ENCODE peak calls at places on chromosomes 4 and X, in five cellular contexts. E is choroid plexus epithelial cell, R is epithelial cell of esophagus, W is AG04450, G is Panc1. P is an unnamed sample.
A peak's percentile ranks its signal among the peaks of the same experiment; 100 is the strongest.

GRCh38 chr4:102620697-102621497 is 119.7 kb downstream of the NFKB1 start:
- DNase-seq in E (peak; percentile 98), W (peak; percentile 38), R (peak; percentile 71), G (peak; percentile 75), P (no peak)

GRCh38 chr4:166128452-166128851 is 255.4 kb downstream of the TLL1 start:
- DNase-seq in R (peak; percentile 89), G (no peak), W (no peak), E (peak; percentile 34), P (no peak)

GRCh38 chr4:8353158-8353495 is 83.6 kb downstream of the HTRA3 start:
- DNase-seq in R (no peak), E (no peak), G (no peak), W (no peak), P (no peak)

GRCh38 chrX:110310896-110311295 is 7.0 kb downstream of the AMMECR1 start:
- DNase-seq in G (no peak), E (no peak), W (no peak), R (peak; percentile 60), P (no peak)

GRCh38 chrX:38664285-38664684 is 102.9 kb downstream of the TSPAN7 start:
- DNase-seq in E (peak; percentile 63), R (peak; percentile 49), G (no peak), W (no peak), P (no peak)

GRCh38 chr4:47410271-47410670 is 53.2 kb downstream of the COMMD8 start:
- DNase-seq in W (no peak), R (no peak), E (peak; percentile 34), G (no peak), P (no peak)

GRCh38 chr4:187565416-187565815 is 430.2 kb upstream of the ZFP42 start:
- DNase-seq in W (no peak), G (no peak), E (no peak), R (no peak), P (no peak)

GRCh38 chr4:145933134-145933533 is 5.5 kb downstream of the ZNF827 start:
- DNase-seq in R (no peak), G (no peak), E (no peak), W (no peak), P (no peak)

GRCh38 chr4:101753702-101754101 is 36.8 kb upstream of the BANK1 start:
- DNase-seq in W (no peak), R (peak; percentile 51), G (no peak), E (peak; percentile 65), P (no peak)

GRCh38 chr4:171846893-171847292 is 33.7 kb downstream of the GALNTL6 start:
- DNase-seq in E (no peak), G (no peak), R (no peak), W (no peak), P (no peak)

GRCh38 chr4:158025131-158025530 is 147.7 kb downstream of the GASK1B start:
- DNase-seq in W (no peak), R (peak; percentile 87), E (peak; percentile 47), G (no peak), P (no peak)

GRCh38 chr4:187172340-187172761 is 448.7 kb upstream of the FAT1 start:
- DNase-seq in W (no peak), R (peak; percentile 48), E (peak; percentile 25), G (no peak), P (no peak)

GRCh38 chrX:13376857-13377441 is 57.1 kb upstream of the ATXN3L start:
- DNase-seq in G (no peak), E (peak; percentile 96), R (peak; percentile 76), W (peak; percentile 89), P (no peak)

GRCh38 chr4:40241936-40242590 is 45.2 kb downstream of the RHOH start:
- DNase-seq in W (no peak), E (no peak), R (no peak), G (no peak), P (no peak)

GRCh38 chrX:110407910-110408545 is 49.4 kb downstream of the RTL9 start:
- DNase-seq in W (no peak), G (peak; percentile 43), E (peak; percentile 71), R (peak; percentile 70), P (no peak)

GRCh38 chrX:2595258-2595657 is 94.5 kb upstream of the DHRSX start:
- DNase-seq in W (no peak), E (no peak), G (no peak), R (peak; percentile 74), P (no peak)

DNA sequence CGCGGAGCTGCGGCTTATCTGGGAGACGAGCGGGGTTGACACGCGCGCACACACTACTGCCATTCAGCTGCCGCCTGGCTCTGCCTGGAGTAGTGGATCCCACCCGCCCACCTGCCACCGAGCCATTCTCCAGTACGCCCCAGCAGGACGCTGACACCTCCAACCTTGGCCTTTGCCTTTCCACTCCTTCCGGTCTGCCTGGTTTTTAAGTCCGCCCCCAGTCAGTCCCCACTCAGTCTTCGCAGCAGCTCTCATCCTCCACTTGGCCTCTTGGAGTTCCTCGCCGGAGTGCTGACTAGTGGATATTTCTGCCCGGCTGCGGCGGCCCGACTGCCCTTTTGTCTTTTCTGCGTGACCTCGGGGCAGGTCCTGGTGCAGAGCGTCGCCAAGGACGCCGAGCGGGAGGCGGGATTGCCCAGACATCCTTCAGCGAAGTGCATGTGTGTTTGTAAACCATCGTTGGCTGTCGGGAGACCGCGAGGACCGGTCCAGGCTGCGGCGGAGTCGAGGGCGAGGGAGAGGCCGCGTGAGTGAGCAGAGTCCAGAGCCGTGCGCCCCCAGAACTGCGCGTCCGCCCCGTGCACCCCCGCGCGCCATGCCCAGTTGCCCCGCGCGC is 1.1 kb downstream of the SLIT2 start:
- DNase-seq in R (peak; percentile 23), G (no peak), W (no peak), E (peak; percentile 47), P (no peak)
- H3K4me3 ChIP-seq in R (peak overlapping the region; percentile 56), G (no peak overlapping the region), W (peak overlapping the region; percentile 80), E (peak overlapping the region; percentile 73), P (peak overlapping the region; percentile 75)

GRCh38 chr4:42371306-42372063 is 25.8 kb upstream of the SHISA3 start:
- DNase-seq in W (peak; percentile 24), G (peak; percentile 13), E (peak; percentile 70), R (peak; percentile 67), P (no peak)
- TF ChIP-seq CTCF in W (peak; percentile 64), G (peak; percentile 55), E (peak; percentile 52), R (peak; percentile 64), P (peak; percentile 35)

DNA sequence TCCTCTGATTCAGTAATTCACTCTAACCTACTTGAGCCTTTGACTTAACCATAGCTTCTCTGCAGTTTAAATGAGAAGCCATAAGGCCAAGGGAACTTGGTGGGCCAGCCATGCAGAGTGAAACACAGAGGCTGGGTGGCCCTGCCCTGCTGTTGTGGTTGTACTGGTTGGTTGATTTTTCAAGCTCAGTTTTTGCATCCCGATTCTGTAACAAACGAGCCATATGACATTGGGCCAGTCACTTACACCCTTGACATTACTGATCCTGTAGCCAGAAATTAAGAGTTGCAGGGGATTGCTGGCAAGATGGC is 1.3 kb upstream of the RASGEF1B start:
- DNase-seq in R (no peak), E (no peak), G (no peak), W (no peak), P (no peak)
- H3K4me3 ChIP-seq in R (no peak overlapping the region), E (no peak overlapping the region), G (no peak overlapping the region), W (no peak overlapping the region), P (no peak overlapping the region)

GRCh38 chr4:68735106-68735505 is 64.7 kb upstream of the UGT2B15 start:
- DNase-seq in R (no peak), G (no peak), W (no peak), E (no peak), P (no peak)

GRCh38 chr4:68736813-68737212 is 66.4 kb upstream of the UGT2B15 start:
- DNase-seq in W (no peak), E (no peak), G (no peak), R (no peak), P (no peak)

GRCh38 chr4:68734095-68734494 is 63.6 kb upstream of the UGT2B15 start:
- DNase-seq in W (no peak), R (no peak), G (no peak), E (no peak), P (no peak)

GRCh38 chr4:68738036-68738435 is 67.6 kb upstream of the UGT2B15 start:
- DNase-seq in R (no peak), E (no peak), G (no peak), W (no peak), P (no peak)

DNA sequence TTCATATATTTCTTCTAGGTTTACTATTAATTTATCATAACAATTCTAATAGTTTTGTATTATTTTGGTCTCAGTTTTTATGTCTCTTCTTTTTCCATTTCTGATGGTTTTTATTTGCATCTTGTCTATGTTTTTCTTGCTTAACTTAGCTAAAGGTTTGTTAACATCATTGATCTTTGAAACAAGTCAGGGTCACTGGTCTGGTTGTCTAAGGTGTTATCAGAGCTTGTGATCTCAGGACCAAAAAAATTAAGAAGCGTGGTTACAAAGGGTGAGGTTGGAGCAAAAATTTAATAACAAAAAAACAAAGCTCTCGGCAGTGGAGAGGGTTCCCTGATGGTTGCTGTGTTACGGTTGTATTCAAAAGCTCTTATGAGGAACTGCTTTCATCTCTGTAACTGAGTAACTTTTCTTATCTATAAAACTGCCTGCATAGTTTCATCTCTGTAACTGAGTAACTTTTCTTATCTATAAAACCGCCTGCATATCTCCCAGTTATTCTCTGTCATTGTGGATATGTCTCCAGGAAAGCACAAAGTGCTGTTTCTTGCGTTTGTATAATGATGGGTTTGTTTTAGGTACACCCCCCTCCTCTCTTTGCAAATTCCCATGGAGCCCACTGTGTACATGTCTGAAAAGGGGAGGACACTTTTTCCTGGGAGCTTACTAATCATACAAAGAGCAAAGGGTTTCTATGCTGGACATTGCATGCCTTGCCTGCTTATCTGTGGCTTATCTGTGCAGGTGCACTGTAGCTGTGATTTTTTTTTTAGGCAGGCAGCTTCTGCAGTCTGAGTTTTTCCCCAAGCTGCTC is 62.4 kb upstream of the UGT2B15 start:
- DNase-seq in R (no peak), W (no peak), G (no peak), E (no peak), P (no peak)
- TF ChIP-seq CTCF in R (no peak), W (no peak), G (no peak), E (no peak), P (no peak)

GRCh38 chr4:3646280-3646679 is 114.1 kb upstream of the LRPAP1 start:
- DNase-seq in R (no peak), G (no peak), E (no peak), W (no peak), P (no peak)
- H3K4me3 ChIP-seq in R (no peak overlapping the region), G (no peak overlapping the region), E (no peak overlapping the region), W (no peak overlapping the region), P (no peak overlapping the region)